ENCODE peak calls at places on chromosomes 2 and 18, in five cellular contexts. B is lower lobe of right lung; M is heart left ventricle; V is right cardiac atrium; N is CD8-positive, alpha-beta memory T cell. K is an unnamed sample. For H3K27me3, the result is how much of the 10 kb centered on the place peaks cover.

GRCh38 chr2:42906557-42907380 is 114.4 kb upstream of the HAAO start:
- DNase-seq in N (no peak), V (peak), M (peak), B (no peak), K (peak)

GRCh38 chr2:85264471-85264870 is 63.3 kb downstream of the TGOLN2 start:
- DNase-seq in M (no peak), N (no peak), V (no peak), B (no peak), K (no peak)

GRCh38 chr2:113754160-113754559 is 2.3 kb downstream of the SLC35F5 start:
- DNase-seq in M (no peak), V (no peak), B (no peak), N (no peak), K (no peak)

GRCh38 chr2:165193178-165193777 is 10.6 kb downstream of the SCN3A start:
- DNase-seq in V (no peak), M (no peak), B (no peak), N (no peak), K (no peak)

GRCh38 chr2:102030855-102031527 is 39.2 kb downstream of the IL1R2 start:
- DNase-seq in N (no peak), B (no peak), M (no peak), V (no peak), K (no peak)

GRCh38 chr2:217248312-217248935 is 388.6 kb upstream of the TNP1 start:
- DNase-seq in M (peak), N (no peak), V (peak), B (peak), K (peak)

GRCh38 chr2:166106431-166107015 is 21.3 kb downstream of the SCN1A start:
- DNase-seq in N (no peak), V (no peak), B (no peak), M (no peak), K (no peak)

GRCh38 chr2:71006955-71007799 is 12.5 kb upstream of the TEX261 start:
- DNase-seq in M (no peak), B (no peak), V (no peak), N (no peak), K (no peak)

GRCh38 chr2:237879058-237879430 is 19.6 kb downstream of the RAMP1 start:
- DNase-seq in V (no peak), N (no peak), B (no peak), M (no peak), K (no peak)

GRCh38 chr2:1328684-1329083 is 84.6 kb upstream of the TPO start:
- DNase-seq in M (no peak), B (no peak), V (no peak), N (no peak), K (no peak)
- H3K4me3 ChIP-seq in M (no peak), B (no peak), V (no peak), N (no peak), K (no peak)

GRCh38 chr2:39567507-39567906 is 98.2 kb upstream of the TMEM178A start:
- DNase-seq in V (no peak), N (no peak), M (no peak), B (no peak), K (no peak)
- H3K27me3 ChIP-seq in V (under half), N (under half), M (under half), B (under half), K (under half)

GRCh38 chr2:210617318-210617717 is 60.9 kb downstream of the CPS1 start:
- DNase-seq in M (no peak), V (no peak), B (no peak), N (no peak), K (no peak)
- H3K4me3 ChIP-seq in M (no peak), V (no peak), B (no peak), N (no peak), K (no peak)

DNA sequence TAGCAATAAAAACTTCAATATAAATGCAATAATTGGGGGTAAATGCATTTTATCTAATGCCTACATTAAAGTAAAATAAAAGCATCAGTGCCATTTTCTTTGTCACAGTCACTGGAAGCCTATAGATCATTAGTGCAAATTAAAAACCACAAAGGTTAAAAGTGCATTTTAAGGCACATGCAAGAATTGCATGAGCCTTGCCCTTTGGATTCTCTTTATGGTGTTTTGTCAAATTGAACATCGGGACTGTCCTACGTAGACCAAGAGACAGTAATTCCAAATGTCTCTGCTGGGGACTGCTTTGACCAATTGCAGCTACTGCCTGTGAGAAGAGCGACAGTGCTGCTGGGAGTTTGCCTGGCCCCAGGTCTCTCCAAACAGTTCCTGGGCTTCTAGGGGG is 130.3 kb upstream of the SATB2 start:
- DNase-seq in N (no peak), V (no peak), B (no peak), M (no peak), K (no peak)
- H3K27me3 ChIP-seq in N (under half), V (under half), B (under half), M (under half), K (under half)

DNA sequence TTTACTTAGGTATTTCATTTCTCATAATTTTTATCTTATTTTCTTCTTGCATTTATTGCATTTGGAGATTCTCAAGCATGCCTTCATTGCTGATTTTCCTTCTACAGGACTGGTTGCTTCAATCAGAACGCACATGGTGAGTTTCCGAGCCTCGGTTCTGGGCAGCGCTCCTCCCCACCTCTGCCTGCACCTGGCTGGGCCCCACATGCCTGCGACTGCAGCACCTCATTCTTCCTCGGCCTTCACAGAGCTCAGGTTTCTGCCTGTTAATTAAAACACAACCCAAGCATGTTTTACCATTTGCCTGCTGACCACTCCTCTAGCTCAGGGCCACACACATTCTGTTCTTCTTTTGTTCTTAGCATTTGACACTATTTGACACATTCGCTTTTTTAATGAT is 398.8 kb downstream of the GALR1 start:
- DNase-seq in M (no peak), N (no peak), V (no peak), B (no peak), K (no peak)
- H3K4me3 ChIP-seq in M (no peak), N (no peak), V (no peak), B (no peak), K (no peak)

GRCh38 chr2:242034138-242034537 is 164.6 kb downstream of the RTP5 start:
- DNase-seq in M (no peak), N (no peak), B (no peak), V (no peak), K (no peak)
- H3K27me3 ChIP-seq in M (under half), N (under half), B (under half), V (under half), K (under half)

GRCh38 chr2:223722226-223722625 is 115.2 kb downstream of the AP1S3 start:
- DNase-seq in M (no peak), V (peak), B (no peak), N (no peak), K (no peak)

GRCh38 chr2:223725494-223725893 is 111.9 kb downstream of the AP1S3 start:
- DNase-seq in B (no peak), M (peak), N (no peak), V (peak), K (peak)

GRCh38 chr2:223723954-223724411 is 113.4 kb downstream of the AP1S3 start:
- DNase-seq in V (no peak), B (no peak), M (no peak), N (no peak), K (no peak)

GRCh38 chr2:223725986-223726970 is 111.1 kb downstream of the AP1S3 start:
- DNase-seq in B (no peak), V (no peak), M (no peak), N (no peak), K (no peak)

GRCh38 chr2:223724831-223725230 is 112.6 kb downstream of the AP1S3 start:
- DNase-seq in B (no peak), M (no peak), N (no peak), V (no peak), K (no peak)
- H3K4me3 ChIP-seq in B (no peak), M (no peak), N (no peak), V (no peak), K (no peak)

GRCh38 chr2:177733322-177733855 is 339.2 kb downstream of the PDE11A start:
- DNase-seq in N (no peak), M (no peak), V (no peak), B (no peak), K (no peak)
- H3K27me3 ChIP-seq in N (under half), M (under half), V (under half), B (under half), K (under half)

GRCh38 chr2:149388120-149388816 is 57.9 kb downstream of the LYPD6 start:
- DNase-seq in V (no peak), B (no peak), N (no peak), M (no peak), K (no peak)

GRCh38 chr2:149389506-149390167 is 59.2 kb downstream of the LYPD6 start:
- DNase-seq in B (no peak), N (no peak), M (no peak), V (no peak), K (no peak)

GRCh38 chr2:149394864-149395263 is 64.5 kb downstream of the LYPD6 start:
- DNase-seq in M (no peak), B (no peak), V (no peak), N (no peak), K (no peak)

GRCh38 chr2:149393647-149394046 is 63.3 kb downstream of the LYPD6 start:
- DNase-seq in V (no peak), N (no peak), B (no peak), M (no peak), K (no peak)
- H3K4me3 ChIP-seq in V (no peak), N (no peak), B (no peak), M (no peak), K (no peak)